ENCODE peak calls at places on chromosomes 16 and 17, in five cellular contexts. One of them, this sample, is unnamed. For H3K4me1, the result is how much of the 10 kb centered on the place peaks cover.

GRCh38 chr16:79599256-79599836 is 1.2 kb downstream of the MAF start:
- DNase-seq in HCT116: no peak
- DNase-seq in SK-N-SH: peak
- DNase-seq in HepG2: no peak
- DNase-seq in H1: peak
- DNase-seq in this sample: no peak

GRCh38 chr17:9221231-9222180 is 200.2 kb downstream of the NTN1 start:
- DNase-seq in HCT116: no peak
- DNase-seq in SK-N-SH: no peak
- DNase-seq in HepG2: no peak
- DNase-seq in H1: no peak
- DNase-seq in this sample: no peak

GRCh38 chr17:3004150-3004801 is 59.1 kb downstream of the OR1D5 start:
- DNase-seq in HCT116: peak
- DNase-seq in SK-N-SH: peak
- DNase-seq in HepG2: peak
- DNase-seq in H1: no peak
- DNase-seq in this sample: peak

GRCh38 chr17:39759204-39759603 is 21.5 kb downstream of the GRB7 start:
- DNase-seq in HCT116: no peak
- DNase-seq in SK-N-SH: no peak
- DNase-seq in HepG2: no peak
- DNase-seq in H1: no peak
- DNase-seq in this sample: no peak

GRCh38 chr16:64339052-64339770 is 782.7 kb downstream of the CDH11 start:
- DNase-seq in HCT116: no peak
- DNase-seq in SK-N-SH: no peak
- DNase-seq in HepG2: no peak
- DNase-seq in H1: no peak
- DNase-seq in this sample: no peak

GRCh38 chr17:8632087-8632486 is 1.6 kb upstream of the MYH10 start:
- DNase-seq in HCT116: no peak
- DNase-seq in SK-N-SH: no peak
- DNase-seq in HepG2: peak
- DNase-seq in H1: peak
- DNase-seq in this sample: no peak

GRCh38 chr16:67653131-67654068 is 6.7 kb downstream of the ACD start:
- DNase-seq in HCT116: no peak
- DNase-seq in SK-N-SH: peak
- DNase-seq in HepG2: no peak
- DNase-seq in H1: no peak
- DNase-seq in this sample: no peak

GRCh38 chr16:15059324-15059723 is 3.5 kb upstream of the NTAN1 start:
- DNase-seq in HCT116: no peak
- DNase-seq in SK-N-SH: no peak
- DNase-seq in HepG2: no peak
- DNase-seq in H1: no peak
- DNase-seq in this sample: no peak

GRCh38 chr17:4073983-4074830 is 68.6 kb downstream of the ZZEF1 start:
- DNase-seq in HCT116: no peak
- DNase-seq in SK-N-SH: no peak
- DNase-seq in HepG2: no peak
- DNase-seq in H1: no peak
- DNase-seq in this sample: no peak

GRCh38 chr16:5396880-5397279 is 299.3 kb upstream of the EEF2KMT start:
- DNase-seq in HCT116: no peak
- DNase-seq in SK-N-SH: no peak
- DNase-seq in HepG2: no peak
- DNase-seq in H1: no peak
- DNase-seq in this sample: no peak

GRCh38 chr16:11296706-11297491 is 15.8 kb upstream of the PRM1 start:
- DNase-seq in HCT116: no peak
- DNase-seq in SK-N-SH: no peak
- DNase-seq in HepG2: peak
- DNase-seq in H1: no peak
- DNase-seq in this sample: no peak

GRCh38 chr17:6473128-6473767 is 29.0 kb downstream of the PIMREG start:
- DNase-seq in HCT116: peak
- DNase-seq in SK-N-SH: peak
- DNase-seq in HepG2: peak
- DNase-seq in H1: peak
- DNase-seq in this sample: peak

GRCh38 chr16:48041861-48042435 is 113.8 kb downstream of the ABCC12 start:
- DNase-seq in HCT116: peak
- DNase-seq in SK-N-SH: no peak
- DNase-seq in HepG2: peak
- DNase-seq in H1: no peak
- DNase-seq in this sample: no peak

GRCh38 chr17:75270218-75270965 is 639 bp downstream of the MIF4GD start:
- DNase-seq in HCT116: peak
- DNase-seq in SK-N-SH: peak
- DNase-seq in HepG2: peak
- DNase-seq in H1: peak
- DNase-seq in this sample: peak

GRCh38 chr17:64355536-64356303 is 34.9 kb downstream of the PECAM1 start:
- DNase-seq in HCT116: no peak
- DNase-seq in SK-N-SH: no peak
- DNase-seq in HepG2: no peak
- DNase-seq in H1: no peak
- DNase-seq in this sample: no peak

GRCh38 chr16:56303880-56304279 is 112.6 kb downstream of the GNAO1 start:
- DNase-seq in HCT116: no peak
- DNase-seq in SK-N-SH: no peak
- DNase-seq in HepG2: no peak
- DNase-seq in H1: no peak
- DNase-seq in this sample: no peak

GRCh38 chr17:36848008-36848902 is 89.0 kb upstream of the LHX1 start:
- DNase-seq in HCT116: no peak
- DNase-seq in SK-N-SH: no peak
- DNase-seq in HepG2: no peak
- DNase-seq in H1: no peak
- DNase-seq in this sample: no peak

GRCh38 chr17:71237903-71238538 is 882.8 kb upstream of the SOX9 start:
- DNase-seq in HCT116: peak
- DNase-seq in SK-N-SH: peak
- DNase-seq in HepG2: no peak
- DNase-seq in H1: no peak
- DNase-seq in this sample: peak

DNA sequence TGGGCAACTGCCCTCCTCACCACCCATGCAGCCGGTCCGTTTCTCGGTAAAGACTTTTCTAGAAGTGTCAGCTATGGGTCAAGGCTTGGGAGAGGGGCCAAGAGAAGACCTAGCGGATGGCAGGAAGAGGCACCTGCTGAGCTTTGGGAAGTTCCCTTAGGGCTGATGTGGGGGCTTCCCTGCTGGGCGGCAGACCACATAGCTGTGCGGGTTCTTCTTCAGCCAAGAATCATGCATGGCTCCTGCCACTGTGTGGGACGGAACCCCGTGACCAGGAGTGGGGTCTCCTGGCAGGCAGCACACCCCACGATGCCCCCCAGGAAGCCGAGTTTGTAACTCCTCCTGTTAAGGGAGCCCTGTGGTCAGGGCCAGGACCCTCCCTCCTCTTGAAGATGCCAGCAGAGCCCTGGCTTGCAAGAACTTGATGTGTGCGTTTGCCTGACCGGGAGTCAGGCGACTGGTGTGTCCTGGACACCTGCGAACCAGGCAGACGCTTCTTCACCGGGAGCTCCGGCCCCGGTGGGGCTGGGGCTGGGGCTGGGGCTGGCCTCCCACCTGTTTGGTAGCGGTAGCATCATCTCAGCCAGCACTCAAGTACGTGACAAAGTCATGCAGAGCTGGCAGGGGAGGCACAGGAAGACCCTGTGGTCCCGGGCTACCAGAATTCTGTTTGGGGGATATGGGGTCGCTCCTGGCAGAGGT is 17.7 kb upstream of the SLC38A10 start:
- DNase-seq in HCT116: no peak
- DNase-seq in SK-N-SH: no peak
- DNase-seq in HepG2: no peak
- DNase-seq in H1: no peak
- DNase-seq in this sample: no peak
- H3K4me1 ChIP-seq in HCT116: under half
- H3K4me1 ChIP-seq in SK-N-SH: half or more
- H3K4me1 ChIP-seq in HepG2: half or more
- H3K4me1 ChIP-seq in H1: under half
- H3K4me1 ChIP-seq in this sample: under half

GRCh38 chr17:67095803-67096202 is 51.4 kb downstream of the CACNG1 start:
- DNase-seq in HCT116: no peak
- DNase-seq in SK-N-SH: no peak
- DNase-seq in HepG2: peak
- DNase-seq in H1: no peak
- DNase-seq in this sample: no peak
- TF ChIP-seq SIN3A in HCT116: no peak
- TF ChIP-seq SIN3A in SK-N-SH: no peak
- TF ChIP-seq SIN3A in HepG2: no peak
- TF ChIP-seq SIN3A in H1: no peak
- TF ChIP-seq SIN3A in this sample: no peak

GRCh38 chr17:50691550-50692447 is 15.9 kb downstream of the ANKRD40 start:
- DNase-seq in HCT116: no peak
- DNase-seq in SK-N-SH: no peak
- DNase-seq in HepG2: peak
- DNase-seq in H1: no peak
- DNase-seq in this sample: no peak

GRCh38 chr17:50688168-50688719 is 19.5 kb downstream of the ANKRD40 start:
- DNase-seq in HCT116: no peak
- DNase-seq in SK-N-SH: no peak
- DNase-seq in HepG2: no peak
- DNase-seq in H1: no peak
- DNase-seq in this sample: no peak

GRCh38 chr17:50689251-50689650 is 18.5 kb downstream of the ANKRD40 start:
- DNase-seq in HCT116: no peak
- DNase-seq in SK-N-SH: no peak
- DNase-seq in HepG2: no peak
- DNase-seq in H1: no peak
- DNase-seq in this sample: no peak

GRCh38 chr17:50690887-50691549 is 16.7 kb downstream of the ANKRD40 start:
- DNase-seq in HCT116: no peak
- DNase-seq in SK-N-SH: no peak
- DNase-seq in HepG2: no peak
- DNase-seq in H1: no peak
- DNase-seq in this sample: no peak

GRCh38 chr17:50689956-50690886 is 17.5 kb downstream of the ANKRD40 start:
- DNase-seq in HCT116: no peak
- DNase-seq in SK-N-SH: peak
- DNase-seq in HepG2: no peak
- DNase-seq in H1: no peak
- DNase-seq in this sample: no peak
- H3K4me1 ChIP-seq in HCT116: half or more
- H3K4me1 ChIP-seq in SK-N-SH: half or more
- H3K4me1 ChIP-seq in HepG2: half or more
- H3K4me1 ChIP-seq in H1: under half
- H3K4me1 ChIP-seq in this sample: half or more

GRCh38 chr16:50774405-50774804 is 32.5 kb downstream of the CYLD start:
- DNase-seq in HCT116: no peak
- DNase-seq in SK-N-SH: no peak
- DNase-seq in HepG2: no peak
- DNase-seq in H1: no peak
- DNase-seq in this sample: no peak
- TF ChIP-seq SIN3A in HCT116: no peak
- TF ChIP-seq SIN3A in SK-N-SH: no peak
- TF ChIP-seq SIN3A in HepG2: no peak
- TF ChIP-seq SIN3A in H1: no peak
- TF ChIP-seq SIN3A in this sample: no peak

GRCh38 chr16:23131841-23132576 is 17.2 kb downstream of the USP31 start:
- DNase-seq in HCT116: no peak
- DNase-seq in SK-N-SH: no peak
- DNase-seq in HepG2: no peak
- DNase-seq in H1: no peak
- DNase-seq in this sample: no peak
- H3K4me1 ChIP-seq in HCT116: under half
- H3K4me1 ChIP-seq in SK-N-SH: under half
- H3K4me1 ChIP-seq in HepG2: half or more
- H3K4me1 ChIP-seq in H1: under half
- H3K4me1 ChIP-seq in this sample: under half

This sample was measured in Panc1.